ENCODE peak calls at places on chromosomes 2 and 18, in six cellular contexts. I is heart right ventricle, N is dorsolateral prefrontal cortex, T is kidney epithelial cell, C is hepatocyte, H is gastrocnemius medialis. J is an unnamed sample. For H3K27me3, the result is how much of the 10 kb centered on the place peaks cover.

GRCh38 chr18:59624384-59624760 is 72.9 kb downstream of the CCBE1 start:
- DNase-seq in H (no peak), C (no peak), I (no peak), T (no peak), N (no peak), J (no peak)

GRCh38 chr2:174794851-174795374 is 30.6 kb upstream of the CHRNA1 start:
- DNase-seq in T (no peak), H (no peak), I (no peak), N (no peak), C (no peak), J (no peak)

GRCh38 chr2:165371356-165371755 is 98.1 kb upstream of the CSRNP3 start:
- DNase-seq in T (no peak), I (no peak), N (no peak), H (no peak), C (no peak), J (no peak)

GRCh38 chr2:41928593-41928992 is 119.2 kb upstream of the PKDCC start:
- DNase-seq in N (no peak), H (no peak), C (peak), T (no peak), I (no peak), J (no peak)

GRCh38 chr2:9752441-9753275 is 90.6 kb upstream of the TAF1B start:
- DNase-seq in I (no peak), N (no peak), C (no peak), T (no peak), H (no peak), J (no peak)

GRCh38 chr2:202418511-202418910 is 42.4 kb downstream of the BMPR2 start:
- DNase-seq in C (peak), N (no peak), I (no peak), T (no peak), H (no peak), J (no peak)

GRCh38 chr2:46978696-46979095 is 63.1 kb upstream of the MCFD2 start:
- DNase-seq in N (no peak), I (no peak), T (no peak), C (no peak), H (no peak), J (no peak)

GRCh38 chr2:26347286-26347865 is 787 bp upstream of the ADGRF3 start:
- DNase-seq in H (no peak), I (no peak), T (no peak), N (no peak), C (peak), J (no peak)

GRCh38 chr18:50405582-50406271 is 30.9 kb downstream of the SKA1 start:
- DNase-seq in I (no peak), T (no peak), H (no peak), N (no peak), C (no peak), J (no peak)

GRCh38 chr2:217672472-217672871 is 330.3 kb downstream of the TNS1 start:
- DNase-seq in C (peak), N (no peak), T (no peak), I (no peak), H (no peak), J (no peak)

GRCh38 chr2:224017976-224018375 is 21.1 kb downstream of the SERPINE2 start:
- DNase-seq in I (no peak), H (no peak), C (no peak), T (peak), N (no peak), J (no peak)

GRCh38 chr18:60027397-60027796 is 127.6 kb downstream of the PMAIP1 start:
- DNase-seq in T (no peak), N (no peak), I (no peak), C (no peak), H (no peak), J (no peak)

GRCh38 chr2:120741514-120742448 is 6.1 kb downstream of the GLI2 start:
- DNase-seq in N (no peak), I (no peak), C (no peak), T (no peak), H (no peak), J (no peak)

GRCh38 chr2:128421861-128422311 is 103.2 kb upstream of the HS6ST1 start:
- DNase-seq in N (no peak), H (no peak), I (no peak), T (no peak), C (no peak), J (no peak)

GRCh38 chr2:238925816-238926215 is 77.9 kb downstream of the TWIST2 start:
- DNase-seq in N (peak), H (no peak), C (no peak), I (no peak), T (no peak), J (no peak)

GRCh38 chr2:9693138-9693520 is 62.3 kb upstream of the YWHAQ start:
- DNase-seq in T (no peak), N (peak), I (peak), H (peak), C (no peak), J (peak)

GRCh38 chr2:56184500-56184996 is 758 bp downstream of the CCDC85A start:
- DNase-seq in T (no peak), C (peak), N (no peak), I (no peak), H (no peak), J (no peak)

GRCh38 chr2:190534310-190535118 is at the start of gene NEMP2:
- DNase-seq in N (peak), T (no peak), C (peak), H (peak), I (peak), J (peak)

GRCh38 chr2:120759543-120760331 is 24.1 kb downstream of the GLI2 start:
- DNase-seq in C (no peak), N (no peak), T (no peak), I (no peak), H (no peak), J (peak)

GRCh38 chr18:26756556-26756955 is 109.0 kb downstream of the AQP4 start:
- DNase-seq in I (no peak), N (no peak), T (no peak), H (no peak), C (no peak), J (no peak)

GRCh38 chr2:101307950-101308431 is 510 bp downstream of the RNF149 start:
- DNase-seq in C (peak), T (no peak), N (no peak), I (no peak), H (no peak), J (no peak)

GRCh38 chr2:85750509-85751299 is 3.1 kb upstream of the ATOH8 start:
- DNase-seq in T (no peak), I (peak), C (peak), N (peak), H (no peak), J (peak)

GRCh38 chr2:186592137-186592875 is 2.5 kb downstream of the ITGAV start:
- DNase-seq in I (no peak), N (no peak), C (no peak), T (no peak), H (no peak), J (no peak)

GRCh38 chr2:186588940-186589732 is 720 bp upstream of the ITGAV start:
- DNase-seq in N (no peak), I (no peak), T (no peak), C (no peak), H (no peak), J (no peak)

GRCh38 chr2:186588421-186588820 is 1.4 kb upstream of the ITGAV start:
- DNase-seq in C (no peak), H (no peak), I (no peak), T (no peak), N (no peak), J (no peak)

GRCh38 chr2:186590538-186591441 is 934 bp downstream of the ITGAV start:
- DNase-seq in N (no peak), C (peak), T (no peak), I (no peak), H (no peak), J (no peak)

DNA sequence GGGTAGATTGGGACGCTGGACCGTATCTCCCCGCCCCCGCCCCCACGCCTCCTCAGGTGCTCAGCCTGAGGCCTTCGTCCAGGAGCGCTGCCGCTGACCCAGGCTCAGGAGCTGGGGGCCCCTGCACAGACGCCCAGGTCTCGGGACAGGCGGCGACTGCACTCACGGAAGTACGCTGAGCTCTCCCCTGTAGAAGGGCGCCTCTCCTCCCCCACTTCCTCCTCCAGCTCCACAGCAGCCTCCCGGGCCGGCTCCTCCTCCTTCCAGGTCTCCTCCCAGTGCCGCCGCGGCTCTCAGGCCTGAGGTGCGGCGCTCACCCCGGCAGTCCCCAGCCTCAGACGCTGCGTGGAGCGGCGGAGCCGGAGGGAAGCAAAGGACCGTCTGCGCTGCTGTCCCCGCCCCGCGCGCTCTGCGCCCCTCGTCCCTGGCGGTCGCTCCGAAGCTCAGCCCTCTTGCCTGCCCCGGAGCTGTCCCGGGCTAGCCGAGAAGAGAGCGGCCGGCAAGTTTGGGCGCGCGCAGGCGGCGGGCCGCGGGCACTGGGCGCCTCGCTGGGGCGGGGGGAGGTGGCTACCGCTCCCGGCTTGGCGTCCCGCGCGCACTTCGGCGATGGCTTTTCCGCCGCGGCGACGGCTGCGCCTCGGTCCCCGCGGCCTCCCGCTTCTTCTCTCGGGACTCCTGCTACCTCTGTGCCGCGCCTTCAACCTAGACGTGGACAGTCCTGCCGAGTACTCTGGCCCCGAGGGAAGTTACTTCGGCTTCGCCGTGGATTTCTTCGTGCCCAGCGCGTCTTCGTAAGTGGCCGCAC is at the start of gene ITGAV:
- DNase-seq in H (peak), N (peak), I (peak), C (peak), T (peak), J (peak)
- TF ChIP-seq CTCF in H (peak), N (no peak), I (no peak), C (no peak), T (no peak), J (no peak)

DNA sequence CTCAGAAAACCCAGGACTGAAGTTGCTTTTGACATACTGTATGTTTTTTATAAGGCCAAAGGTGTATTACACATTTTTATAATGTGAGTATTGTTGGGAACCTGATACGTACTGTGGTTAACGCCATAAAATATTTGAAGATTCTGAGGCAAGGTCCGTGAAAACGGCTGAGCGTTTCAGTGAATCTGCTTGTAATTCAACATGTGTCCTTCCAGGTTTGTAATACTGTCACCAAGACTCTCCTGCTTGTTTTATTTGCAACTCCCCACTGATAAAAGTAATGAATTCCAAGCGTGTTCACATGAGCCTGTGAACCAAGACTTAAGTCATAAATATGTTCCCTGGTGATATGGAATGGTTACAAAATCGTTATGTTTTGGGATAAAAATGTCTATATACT is 23.9 kb upstream of the FRZB start:
- DNase-seq in N (no peak), H (no peak), I (no peak), C (no peak), T (no peak), J (no peak)
- H3K27me3 ChIP-seq in N (under half), H (under half), I (under half), C (under half), T (under half), J (under half)

DNA sequence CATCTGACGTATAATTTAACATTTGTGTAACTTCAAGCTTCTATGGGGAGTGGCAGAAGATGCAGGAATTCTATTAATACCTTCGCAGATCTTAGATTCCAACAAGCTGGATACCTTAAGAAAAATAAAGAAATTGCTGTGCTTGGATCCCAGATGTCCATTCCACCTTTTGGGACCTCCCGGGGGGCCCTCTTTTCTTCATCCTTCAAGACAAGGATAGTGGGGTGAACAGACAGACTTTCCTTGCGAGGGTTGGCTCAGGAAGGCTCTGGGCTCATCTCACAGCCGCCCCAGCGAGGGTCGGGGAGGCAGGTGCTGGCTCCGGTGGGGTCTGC is 509 bp upstream of the RNF144A start:
- DNase-seq in H (no peak), I (no peak), T (no peak), C (no peak), N (no peak), J (no peak)
- H3K4me3 ChIP-seq in H (peak), I (peak), T (no peak), C (peak), N (peak), J (peak)

GRCh38 chr2:237171396-237171795 is 85.7 kb downstream of the COPS8 start:
- DNase-seq in T (peak), C (peak), H (no peak), I (no peak), N (no peak), J (peak)
- TF ChIP-seq CTCF in T (peak), C (peak), H (no peak), I (peak), N (no peak), J (peak)

GRCh38 chr2:196334710-196335109 is 163.3 kb upstream of the STK17B start:
- DNase-seq in I (no peak), N (no peak), H (no peak), C (no peak), T (no peak), J (no peak)

GRCh38 chr2:196336715-196337617 is 165.6 kb upstream of the STK17B start:
- DNase-seq in C (peak), I (no peak), T (no peak), H (no peak), N (no peak), J (no peak)

GRCh38 chr2:196337618-196337953 is 166.2 kb upstream of the STK17B start:
- DNase-seq in N (no peak), I (no peak), H (no peak), T (no peak), C (no peak), J (no peak)

GRCh38 chr2:196335238-196335637 is 163.9 kb upstream of the STK17B start:
- DNase-seq in T (no peak), C (no peak), N (no peak), H (no peak), I (no peak), J (no peak)

DNA sequence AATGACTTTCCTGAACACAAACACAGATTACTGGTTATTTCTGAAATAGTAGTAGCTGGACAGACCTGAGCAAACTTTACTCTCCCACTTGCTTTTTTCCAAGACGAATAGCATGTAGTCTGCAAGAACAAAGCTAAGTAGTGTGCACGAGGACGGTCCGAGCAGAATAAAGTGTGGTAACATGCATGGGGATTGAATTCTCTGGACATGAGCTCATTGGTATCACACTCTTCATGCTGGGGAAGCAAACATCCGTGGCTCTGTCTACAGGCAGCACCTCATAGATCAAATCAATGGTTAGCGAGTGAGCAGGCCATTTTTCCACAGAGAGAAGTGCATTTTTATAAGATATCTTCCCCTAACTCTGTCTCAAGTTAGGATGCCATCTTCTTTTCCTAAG is 164.8 kb upstream of the STK17B start:
- DNase-seq in T (no peak), I (no peak), N (no peak), C (no peak), H (no peak), J (no peak)
- H3K27me3 ChIP-seq in T (under half), I (under half), N (under half), C (under half), H (under half), J (under half)

DNA sequence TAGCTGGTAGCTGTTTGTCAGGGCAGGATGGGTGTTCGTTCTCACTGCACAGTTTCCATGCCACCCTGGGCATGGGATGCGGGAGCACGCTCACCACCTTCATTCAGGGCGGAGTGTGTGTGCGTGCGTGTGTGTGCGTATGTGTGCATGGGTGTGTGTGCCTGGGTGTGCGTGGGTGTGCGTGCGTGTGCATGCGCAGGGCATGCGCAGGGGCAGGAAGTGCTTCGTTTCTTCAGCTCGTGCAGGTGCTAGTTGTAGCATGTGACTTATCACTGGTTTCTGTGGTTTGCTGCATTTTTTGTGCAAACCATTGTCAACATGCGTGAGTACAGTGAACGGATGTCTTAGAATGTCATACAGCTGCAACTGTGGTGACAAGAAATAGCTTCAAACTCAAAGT is 179.5 kb downstream of the PTGR3 start:
- DNase-seq in C (no peak), H (no peak), I (no peak), T (no peak), N (no peak), J (no peak)
- H3K4me3 ChIP-seq in C (no peak), H (no peak), I (no peak), T (no peak), N (no peak), J (no peak)

DNA sequence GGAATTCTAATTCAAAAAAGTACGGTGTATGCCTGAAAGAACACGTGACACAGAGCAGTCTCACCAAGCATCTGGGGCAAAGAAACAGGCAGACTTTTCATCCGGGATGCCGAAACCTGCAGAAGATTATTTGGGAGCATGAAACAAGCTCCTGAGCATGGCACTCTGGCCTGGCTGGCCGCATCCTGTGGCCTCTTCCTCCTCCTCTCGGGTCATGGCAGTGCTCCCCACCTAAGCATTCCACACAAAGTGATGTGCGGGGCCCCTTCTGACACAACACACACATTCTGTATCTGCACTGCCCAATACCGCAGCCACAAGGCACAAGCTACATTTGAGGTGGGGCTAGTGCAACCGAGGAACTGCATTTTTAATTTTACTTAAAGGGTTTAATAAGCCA is 380.8 kb downstream of the NBAS start:
- DNase-seq in C (no peak), H (no peak), T (no peak), I (no peak), N (no peak), J (no peak)
- TF ChIP-seq CTCF in C (no peak), H (no peak), T (no peak), I (no peak), N (no peak), J (no peak)

J was measured in tibial artery.